ENCODE peak calls at places on chromosomes 13 and 19, in six cellular contexts. Z is K562, F is GM23338, D is HCT116, N is endothelial cell of umbilical vein, Y is GM12878. M is an unnamed sample.

GRCh38 chr13:70107498-70108271 is at the start of gene ATXN8OS:
- DNase-seq in D (no peak), Y (no peak), F (peak), Z (no peak), N (no peak), M (no peak)

GRCh38 chr13:109764474-109765292 is 21.7 kb downstream of the IRS2 start:
- DNase-seq in D (no peak), N (no peak), Z (no peak), Y (no peak), F (peak), M (no peak)

GRCh38 chr19:15305582-15306334 is 26.6 kb downstream of the BRD4 start:
- DNase-seq in Y (no peak), Z (no peak), N (no peak), F (no peak), D (no peak), M (no peak)

GRCh38 chr19:43532571-43532961 is 422 bp upstream of the ZNF575 start:
- DNase-seq in Z (no peak), F (no peak), N (no peak), D (peak), Y (no peak), M (no peak)

GRCh38 chr13:96052655-96053002 is 572 bp downstream of the UGGT2 start:
- DNase-seq in D (peak), N (peak), F (peak), Z (peak), Y (peak), M (no peak)

GRCh38 chr13:95553614-95554385 is 1.3 kb downstream of the CLDN10 start:
- DNase-seq in F (peak), Z (no peak), Y (no peak), N (no peak), D (no peak), M (no peak)

GRCh38 chr13:53204598-53204997 is 176.0 kb downstream of the OLFM4 start:
- DNase-seq in Z (no peak), F (no peak), Y (no peak), N (no peak), D (no peak), M (no peak)

GRCh38 chr13:49082653-49083536 is 107.2 kb downstream of the FNDC3A start:
- DNase-seq in F (no peak), N (no peak), Y (peak), D (no peak), Z (no peak), M (no peak)

GRCh38 chr13:102678339-102679122 is 16.3 kb downstream of the METTL21C start:
- DNase-seq in F (no peak), Z (no peak), N (no peak), Y (no peak), D (no peak), M (no peak)

GRCh38 chr13:75771818-75772217 is 135.7 kb downstream of the LMO7 start:
- DNase-seq in N (peak), Y (no peak), Z (no peak), D (peak), F (no peak), M (no peak)

GRCh38 chr13:109610517-109610916 is 175.9 kb downstream of the IRS2 start:
- DNase-seq in F (peak), N (no peak), D (peak), Z (peak), Y (no peak), M (no peak)

GRCh38 chr19:6056801-6057650 is 53.3 kb downstream of the RFX2 start:
- DNase-seq in Z (no peak), N (peak), F (peak), D (no peak), Y (no peak), M (no peak)

GRCh38 chr13:23657056-23657455 is 86.8 kb downstream of the TNFRSF19 start:
- DNase-seq in Z (no peak), D (no peak), N (no peak), Y (no peak), F (no peak), M (no peak)

GRCh38 chr13:108586826-108587225 is 42.6 kb upstream of the MYO16 start:
- DNase-seq in Z (no peak), F (no peak), Y (no peak), D (no peak), N (no peak), M (no peak)

GRCh38 chr19:31408460-31409124 is 59.4 kb upstream of the TSHZ3 start:
- DNase-seq in N (no peak), F (no peak), Z (no peak), D (no peak), Y (no peak), M (peak)

GRCh38 chr13:95083758-95084157 is 217.5 kb downstream of the ABCC4 start:
- DNase-seq in Y (no peak), D (no peak), Z (no peak), N (peak), F (no peak), M (no peak)

GRCh38 chr19:3162418-3163229 is 15.9 kb upstream of the S1PR4 start:
- DNase-seq in N (no peak), F (peak), Y (no peak), D (no peak), Z (peak), M (no peak)

GRCh38 chr13:110006304-110006703 is 219.9 kb upstream of the IRS2 start:
- DNase-seq in Z (no peak), Y (no peak), D (peak), F (no peak), N (no peak), M (no peak)

GRCh38 chr19:10971107-10971715 is 10.4 kb downstream of the SMARCA4 start:
- DNase-seq in Z (no peak), F (no peak), N (no peak), D (no peak), Y (no peak), M (no peak)

GRCh38 chr13:109110159-109110558 is 480.7 kb downstream of the MYO16 start:
- DNase-seq in N (no peak), D (no peak), Y (no peak), Z (no peak), F (no peak), M (no peak)

GRCh38 chr13:68304287-68304893 is 1074.3 kb upstream of the PCDH9 start:
- DNase-seq in N (peak), F (peak), D (peak), Y (no peak), Z (peak), M (peak)

GRCh38 chr19:21851596-21852345 is 15.8 kb upstream of the ZNF43 start:
- DNase-seq in F (peak), Z (peak), D (no peak), N (peak), Y (no peak), M (peak)

GRCh38 chr13:107203146-107203847 is 635.4 kb upstream of the ARGLU1 start:
- DNase-seq in Y (no peak), Z (no peak), D (no peak), F (peak), N (peak), M (no peak)

GRCh38 chr13:89227356-89227755 is 1556.2 kb downstream of the SLITRK5 start:
- DNase-seq in D (no peak), Z (no peak), N (no peak), Y (no peak), F (no peak), M (no peak)

GRCh38 chr13:93861818-93862217 is 617.7 kb downstream of the DCT start:
- DNase-seq in D (no peak), Z (no peak), F (no peak), N (no peak), Y (no peak), M (no peak)

GRCh38 chr13:91045351-91046034 is 302.0 kb upstream of the MIR17HG start:
- DNase-seq in Y (no peak), Z (no peak), F (peak), N (no peak), D (peak), M (peak)

GRCh38 chr19:41521860-41522555 is 54.0 kb upstream of the CEACAM21 start:
- DNase-seq in Z (no peak), Y (no peak), D (no peak), N (no peak), F (peak), M (no peak)

GRCh38 chr13:63184693-63185092 is 1769.0 kb upstream of the PCDH20 start:
- DNase-seq in F (peak), Z (no peak), D (peak), N (no peak), Y (no peak), M (no peak)

GRCh38 chr19:1767464-1767933 is 14.2 kb downstream of the ONECUT3 start:
- DNase-seq in N (peak), Z (peak), F (no peak), Y (no peak), D (no peak), M (no peak)

GRCh38 chr19:3585301-3586123 is at the start of gene GIPC3:
- DNase-seq in F (peak), Z (peak), Y (no peak), N (no peak), D (no peak), M (no peak)

GRCh38 chr13:97359181-97360057 is 74.5 kb upstream of the RAP2A start:
- DNase-seq in N (peak), F (peak), D (peak), Z (peak), Y (no peak), M (peak)

GRCh38 chr13:49464621-49465325 is 20.7 kb downstream of the SETDB2 start:
- DNase-seq in N (no peak), F (no peak), Y (no peak), Z (no peak), D (no peak), M (no peak)

GRCh38 chr13:39565036-39565949 is 37.7 kb downstream of the LHFPL6 start:
- DNase-seq in N (peak), Y (no peak), F (peak), Z (no peak), D (peak), M (peak)

GRCh38 chr19:48508729-48509310 is 2.8 kb downstream of the LMTK3 start:
- DNase-seq in N (no peak), D (no peak), Z (no peak), Y (no peak), F (no peak), M (no peak)

GRCh38 chr19:48511321-48511731 is 309 bp downstream of the LMTK3 start:
- DNase-seq in Z (no peak), D (no peak), Y (no peak), F (no peak), N (no peak), M (no peak)

GRCh38 chr19:48509467-48510194 is 2.0 kb downstream of the LMTK3 start:
- DNase-seq in F (peak), D (no peak), Z (peak), Y (no peak), N (no peak), M (no peak)

GRCh38 chr19:48511800-48512503 is at the start of gene LMTK3:
- DNase-seq in Z (peak), F (peak), D (no peak), N (no peak), Y (no peak), M (no peak)

GRCh38 chr19:48510421-48511268 is 990 bp downstream of the LMTK3 start:
- DNase-seq in Y (no peak), Z (peak), N (peak), D (no peak), F (peak), M (no peak)
- TF ChIP-seq EZH2 in Y (no peak), Z (no peak), N (no peak), D (no peak), F (no peak), M (no peak)

DNA sequence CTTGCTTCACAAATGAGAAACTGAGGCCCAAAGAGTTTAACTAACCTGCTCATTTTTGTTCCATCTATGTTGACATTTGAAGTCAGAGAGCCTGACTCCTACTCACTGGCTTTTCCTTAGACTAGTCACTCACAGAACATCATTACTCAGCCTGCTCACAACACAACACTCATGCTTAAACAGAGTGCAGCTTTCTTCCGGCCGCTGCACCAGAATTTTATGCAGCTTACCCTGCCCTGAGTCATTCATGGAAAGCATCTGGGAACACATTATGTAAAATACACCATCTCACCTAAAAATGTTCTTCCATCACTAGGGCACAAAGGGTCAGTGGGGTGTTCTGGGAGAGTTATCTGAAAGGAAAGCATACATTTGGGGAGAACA is 303.4 kb downstream of the SPRY2 start:
- DNase-seq in F (no peak), Y (no peak), Z (no peak), N (peak), D (no peak), M (no peak)
- TF ChIP-seq POLR2AphosphoS5 in F (no peak), Y (no peak), Z (no peak), N (peak), D (no peak), M (no peak)

DNA sequence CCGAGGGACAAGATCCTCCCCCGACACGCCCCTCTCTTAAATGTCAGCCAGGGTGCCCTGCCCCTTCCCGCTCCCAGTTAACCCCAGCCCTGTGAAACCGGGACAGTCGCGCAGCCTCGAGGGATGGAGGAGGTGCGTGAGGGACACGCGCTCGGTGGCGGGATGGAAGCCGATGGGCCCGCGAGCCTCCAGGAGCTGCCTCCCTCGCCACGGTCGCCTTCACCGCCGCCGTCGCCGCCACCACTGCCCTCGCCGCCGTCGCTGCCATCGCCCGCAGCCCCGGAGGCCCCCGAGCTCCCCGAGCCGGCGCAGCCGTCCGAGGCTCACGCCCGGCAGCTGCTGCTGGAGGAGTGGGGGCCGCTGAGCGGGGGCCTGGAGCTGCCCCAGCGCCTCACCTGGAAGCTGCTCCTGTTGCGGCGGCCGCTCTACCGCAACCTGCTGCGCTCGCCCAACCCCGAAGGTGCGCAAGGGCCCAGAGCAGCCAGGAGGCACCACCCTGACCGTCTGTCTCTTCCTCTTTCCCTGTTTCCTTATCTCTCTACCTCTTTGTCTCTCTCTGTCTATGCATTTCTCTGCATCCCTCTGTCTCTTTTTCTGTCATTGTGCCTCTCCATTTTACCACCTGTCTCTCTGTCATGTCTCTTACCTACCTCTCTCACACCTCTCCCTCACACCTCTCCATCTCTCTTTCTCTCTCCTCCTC is at the start of gene NCCRP1:
- DNase-seq in F (peak), Z (peak), N (no peak), Y (no peak), D (no peak), M (no peak)
- TF ChIP-seq EZH2 in F (peak), Z (no peak), N (peak), Y (no peak), D (no peak), M (no peak)

GRCh38 chr19:47095707-47096704 is 17.6 kb downstream of the ZC3H4 start:
- DNase-seq in D (peak), N (no peak), Y (no peak), F (peak), Z (no peak), M (no peak)

GRCh38 chr19:47096721-47097120 is 16.9 kb downstream of the ZC3H4 start:
- DNase-seq in Y (no peak), F (no peak), D (no peak), N (no peak), Z (no peak), M (no peak)

GRCh38 chr19:47093254-47093653 is 20.3 kb downstream of the ZC3H4 start:
- DNase-seq in F (no peak), N (no peak), Z (no peak), D (no peak), Y (no peak), M (no peak)

GRCh38 chr19:47094557-47095517 is 18.7 kb downstream of the ZC3H4 start:
- DNase-seq in D (no peak), Y (no peak), Z (no peak), N (no peak), F (no peak), M (no peak)

DNA sequence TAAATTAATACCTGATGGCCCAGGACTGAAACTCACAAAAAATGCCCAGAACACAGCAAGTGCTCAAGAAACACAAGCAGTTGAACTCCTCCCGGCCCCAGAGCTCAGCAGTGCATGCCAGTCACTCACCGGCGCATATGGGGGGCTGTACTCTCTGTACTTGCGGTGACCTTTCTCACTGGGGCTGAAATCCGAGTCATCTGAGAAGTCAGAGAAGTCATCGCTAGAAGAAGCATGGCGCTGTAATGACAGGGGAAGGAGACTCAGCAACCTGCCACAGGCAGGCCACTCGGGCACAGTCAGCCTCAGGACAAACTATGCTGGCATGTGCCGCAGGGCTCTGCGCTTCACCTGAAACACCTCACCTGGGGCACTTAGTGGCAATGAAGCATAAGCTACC is 19.7 kb downstream of the ZC3H4 start:
- DNase-seq in F (no peak), Z (no peak), Y (no peak), N (no peak), D (no peak), M (no peak)
- TF ChIP-seq POLR2AphosphoS5 in F (no peak), Z (no peak), Y (no peak), N (no peak), D (no peak), M (no peak)

DNA sequence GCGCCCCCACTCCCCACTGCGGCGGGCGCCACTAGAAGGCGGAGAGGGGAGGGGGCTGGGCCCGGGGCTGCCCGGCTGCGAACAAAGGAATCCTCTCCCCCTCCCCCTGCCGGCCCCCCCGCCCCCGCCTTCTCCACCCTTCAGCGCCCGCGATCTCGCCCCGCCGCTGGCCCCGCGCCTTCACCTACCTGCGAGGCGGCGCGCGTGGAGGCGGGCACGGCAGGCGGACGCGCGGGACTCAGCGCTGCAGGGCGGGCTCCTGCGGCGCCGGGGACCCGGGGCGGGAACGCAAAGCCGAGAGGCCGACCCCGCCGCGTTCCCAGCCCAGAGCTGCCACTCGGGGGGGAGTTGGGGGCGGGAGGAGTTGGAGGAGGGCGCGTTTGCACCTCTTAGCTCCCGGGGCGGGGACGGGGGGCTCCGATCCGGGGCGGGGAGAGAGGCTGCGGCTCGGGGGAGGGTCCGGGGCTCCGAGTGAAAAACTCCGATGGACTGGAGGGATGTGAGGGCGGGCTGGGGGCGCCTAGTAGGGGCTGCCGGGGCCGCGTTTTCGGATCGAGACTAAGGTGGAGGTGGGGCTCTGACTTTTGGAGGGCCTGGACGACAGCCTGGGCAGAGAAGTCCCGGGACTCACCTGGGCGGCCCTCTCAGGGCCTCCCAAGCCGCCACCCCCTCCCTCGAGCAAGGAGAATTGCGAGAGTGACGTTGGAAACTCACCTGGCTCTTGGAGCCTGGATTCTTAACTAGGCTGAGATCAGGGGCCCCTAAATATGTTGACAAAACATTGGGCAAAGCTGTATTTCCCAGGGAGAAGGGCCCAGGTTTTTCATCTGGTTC is at the start of gene FBN3:
- DNase-seq in F (peak), D (no peak), Y (no peak), N (no peak), Z (peak), M (no peak)
- TF ChIP-seq EZH2 in F (no peak), D (no peak), Y (no peak), N (no peak), Z (no peak), M (no peak)

DNA sequence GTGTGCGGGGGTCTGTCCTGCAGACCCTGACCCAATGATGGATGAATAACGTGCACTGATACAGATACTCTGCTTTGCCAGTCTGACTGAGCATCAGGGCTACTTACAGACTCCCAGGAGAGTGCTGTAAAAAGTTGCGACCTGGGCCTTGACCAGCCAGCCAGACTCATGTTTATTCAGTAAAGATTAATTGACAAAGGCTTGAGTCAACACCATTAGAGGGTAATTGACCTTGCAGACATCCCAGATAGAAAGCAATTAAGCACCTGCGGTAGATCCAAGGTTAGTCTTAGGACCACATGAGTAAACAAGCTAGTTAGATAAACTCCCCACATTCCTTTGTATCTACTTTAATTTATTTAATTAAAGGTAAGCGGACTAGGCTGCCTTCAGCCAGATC is 10.4 kb downstream of the NUDT19 start:
- DNase-seq in Z (no peak), N (no peak), F (peak), Y (no peak), D (no peak), M (no peak)
- TF ChIP-seq POLR2AphosphoS5 in Z (no peak), N (no peak), F (no peak), Y (no peak), D (no peak), M (no peak)

GRCh38 chr19:8342316-8342683 is 762 bp downstream of the KANK3 start:
- DNase-seq in Y (no peak), Z (no peak), D (no peak), F (peak), N (no peak), M (no peak)

GRCh38 chr19:8340341-8341096 is 2.5 kb downstream of the KANK3 start:
- DNase-seq in F (peak), D (no peak), N (peak), Y (no peak), Z (peak), M (no peak)

GRCh38 chr19:8338835-8339234 is 4.2 kb downstream of the KANK3 start:
- DNase-seq in D (no peak), F (peak), N (no peak), Y (no peak), Z (peak), M (no peak)

GRCh38 chr19:8343483-8343844 is 402 bp upstream of the KANK3 start:
- DNase-seq in N (no peak), D (no peak), Z (no peak), F (no peak), Y (no peak), M (no peak)

GRCh38 chr19:8342684-8343482 is at the start of gene KANK3:
- DNase-seq in Y (peak), Z (peak), F (peak), N (peak), D (peak), M (peak)
- TF ChIP-seq EZH2 in Y (no peak), Z (no peak), F (no peak), N (no peak), D (no peak), M (no peak)